ENCODE peak calls at places on chromosome 9, in four cellular contexts. One of them, this sample, is unnamed.

GRCh38 chr9:8419871-8420270 is 620.3 kb upstream of the DMAC1 start:
- DNase-seq in NCI-H2029 treated with DMSO at 0.1 percent for 48 hours: no peak
- DNase-seq in cardiac muscle cell: no peak
- DNase-seq in GM12865: no peak
- DNase-seq in this sample: no peak

GRCh38 chr9:131095666-131096489 is 453 bp upstream of the AIF1L start:
- DNase-seq in cardiac muscle cell: peak; percentile 76
- DNase-seq in GM12865: no peak
- DNase-seq in NCI-H2029 treated with DMSO at 0.1 percent for 48 hours: no peak
- DNase-seq in this sample: no peak

GRCh38 chr9:88498880-88499279 is 36.1 kb upstream of the NXNL2 start:
- DNase-seq in GM12865: no peak
- DNase-seq in NCI-H2029 treated with DMSO at 0.1 percent for 48 hours: no peak
- DNase-seq in cardiac muscle cell: no peak
- DNase-seq in this sample: no peak

GRCh38 chr9:136695435-136695895 is 8.2 kb upstream of the AGPAT2 start:
- DNase-seq in cardiac muscle cell: no peak
- DNase-seq in GM12865: no peak
- DNase-seq in NCI-H2029 treated with DMSO at 0.1 percent for 48 hours: peak; percentile 92
- DNase-seq in this sample: no peak

GRCh38 chr9:95009459-95009858 is 283.0 kb downstream of the AOPEP start:
- DNase-seq in cardiac muscle cell: no peak
- DNase-seq in GM12865: no peak
- DNase-seq in NCI-H2029 treated with DMSO at 0.1 percent for 48 hours: peak; percentile 90
- DNase-seq in this sample: no peak

GRCh38 chr9:75451505-75451904 is 363.2 kb downstream of the OSTF1 start:
- DNase-seq in NCI-H2029 treated with DMSO at 0.1 percent for 48 hours: peak; percentile 35
- DNase-seq in GM12865: no peak
- DNase-seq in cardiac muscle cell: no peak
- DNase-seq in this sample: no peak

GRCh38 chr9:94933429-94933828 is 206.9 kb downstream of the AOPEP start:
- DNase-seq in NCI-H2029 treated with DMSO at 0.1 percent for 48 hours: no peak
- DNase-seq in cardiac muscle cell: no peak
- DNase-seq in GM12865: no peak
- DNase-seq in this sample: no peak

GRCh38 chr9:38621434-38622082 is 1.2 kb upstream of the ANKRD18A start:
- DNase-seq in NCI-H2029 treated with DMSO at 0.1 percent for 48 hours: no peak
- DNase-seq in GM12865: no peak
- DNase-seq in cardiac muscle cell: peak; percentile 65
- DNase-seq in this sample: no peak

GRCh38 chr9:78023003-78023741 is 8.4 kb downstream of the GNAQ start:
- DNase-seq in NCI-H2029 treated with DMSO at 0.1 percent for 48 hours: no peak
- DNase-seq in cardiac muscle cell: no peak
- DNase-seq in GM12865: no peak
- DNase-seq in this sample: no peak

GRCh38 chr9:90808890-90809685 is 7.5 kb downstream of the SYK start:
- DNase-seq in NCI-H2029 treated with DMSO at 0.1 percent for 48 hours: no peak
- DNase-seq in cardiac muscle cell: no peak
- DNase-seq in GM12865: no peak
- DNase-seq in this sample: no peak

GRCh38 chr9:12856608-12857007 is 81.8 kb downstream of the LURAP1L start:
- DNase-seq in GM12865: no peak
- DNase-seq in NCI-H2029 treated with DMSO at 0.1 percent for 48 hours: no peak
- DNase-seq in cardiac muscle cell: no peak
- DNase-seq in this sample: no peak

GRCh38 chr9:76374702-76375543 is 19.3 kb downstream of the RFK start:
- DNase-seq in GM12865: no peak
- DNase-seq in cardiac muscle cell: peak; percentile 88
- DNase-seq in NCI-H2029 treated with DMSO at 0.1 percent for 48 hours: peak; percentile 65
- DNase-seq in this sample: no peak

GRCh38 chr9:132505961-132506691 is 76.3 kb upstream of the BARHL1 start:
- DNase-seq in GM12865: no peak
- DNase-seq in NCI-H2029 treated with DMSO at 0.1 percent for 48 hours: no peak
- DNase-seq in cardiac muscle cell: no peak
- DNase-seq in this sample: no peak

GRCh38 chr9:86685556-86685955 is 261.8 kb downstream of the GAS1 start:
- DNase-seq in GM12865: no peak
- DNase-seq in NCI-H2029 treated with DMSO at 0.1 percent for 48 hours: no peak
- DNase-seq in cardiac muscle cell: no peak
- DNase-seq in this sample: no peak

This sample was measured in GM10248.